ENCODE peak calls at places on chromosomes 6 and 20, in eight cellular contexts. L is NCI-H1417; B is globus pallidus; Z is activated naive CD4-positive, alpha-beta T cell; O is 8988T; Y is amygdala; Q is body of pancreas; A is adipocyte. J is an unnamed sample.

GRCh38 chr6:155050311-155050710 is 55.2 kb downstream of the TIAM2 start:
- DNase-seq in Y (no peak), A (no peak), Q (no peak), B (no peak), O (no peak), Z (no peak), L (no peak), J (no peak)

GRCh38 chr6:19691465-19692167 is 145.6 kb upstream of the ID4 start:
- DNase-seq in Z (no peak), B (peak; percentile 40), Y (peak; percentile 45), L (no peak), O (no peak), A (peak; percentile 46), Q (no peak), J (no peak)

GRCh38 chr20:17794400-17794799 is 94.6 kb downstream of the BANF2 start:
- DNase-seq in B (peak; percentile 65), O (no peak), A (no peak), L (no peak), Y (peak; percentile 30), Q (peak; percentile 79), Z (no peak), J (no peak)

GRCh38 chr6:166938704-166939103 is 17.6 kb downstream of the RNASET2 start:
- DNase-seq in L (no peak), Y (no peak), B (no peak), O (no peak), Z (no peak), Q (no peak), A (no peak), J (no peak)

GRCh38 chr6:5552243-5552642 is 290.9 kb downstream of the FARS2 start:
- DNase-seq in Z (no peak), O (no peak), A (peak; percentile 17), Q (no peak), B (no peak), Y (no peak), L (no peak), J (no peak)

GRCh38 chr6:53431704-53432103 is 83.0 kb upstream of the ELOVL5 start:
- DNase-seq in L (no peak), Y (no peak), Q (no peak), B (no peak), Z (no peak), A (no peak), O (no peak), J (no peak)

GRCh38 chr6:48560408-48560807 is 449.4 kb upstream of the PTCHD4 start:
- DNase-seq in O (no peak), Z (no peak), Q (no peak), L (no peak), B (no peak), A (peak; percentile 54), Y (no peak), J (no peak)

GRCh38 chr20:40966103-40966502 is 62.5 kb upstream of the TOP1 start:
- DNase-seq in O (no peak), A (no peak), Q (no peak), Z (no peak), B (no peak), L (no peak), Y (no peak), J (no peak)

GRCh38 chr20:63979549-63980316 is at the start of gene SAMD10:
- DNase-seq in O (peak; percentile 89), Q (peak; percentile 47), A (peak; percentile 51), Y (no peak), L (peak; percentile 58), Z (peak; percentile 43), B (no peak), J (no peak)

GRCh38 chr20:37526238-37526838 is 1.3 kb downstream of the BLCAP start:
- DNase-seq in B (no peak), L (no peak), Z (no peak), Y (no peak), O (peak; percentile 70), Q (no peak), A (peak; percentile 78), J (no peak)

J was measured in chondrocyte.